ENCODE peak calls at places on chromosomes 16 and 17, in five cellular contexts. Q is CD8-positive, alpha-beta memory T cell; L is prostate gland; Y is pancreas; O is tibial nerve. I is an unnamed sample. For H3K36me3, the result is how much of the 10 kb centered on the place peaks cover.

GRCh38 chr16:76653390-76654026 is 376.3 kb downstream of the CNTNAP4 start:
- DNase-seq in Q (no peak), L (no peak), Y (no peak), O (no peak), I (no peak)

GRCh38 chr16:4736546-4736945 is 2.2 kb downstream of the DNAAF8 start:
- DNase-seq in Q (no peak), L (no peak), Y (no peak), O (no peak), I (no peak)

GRCh38 chr16:88406096-88407041 is 23.6 kb downstream of the ZNF469 start:
- DNase-seq in Q (no peak), L (no peak), Y (no peak), O (no peak), I (no peak)

GRCh38 chr16:75621170-75621477 is 2.0 kb downstream of the ADAT1 start:
- DNase-seq in Q (peak), L (no peak), Y (no peak), O (no peak), I (no peak)

GRCh38 chr17:83103200-83103937 is 24.0 kb downstream of the METRNL start:
- DNase-seq in Q (no peak), L (peak), Y (no peak), O (peak), I (peak)

GRCh38 chr17:18280239-18280638 is 19.8 kb downstream of the MIEF2 start:
- DNase-seq in Q (no peak), L (no peak), Y (no peak), O (no peak), I (no peak)

GRCh38 chr17:64174686-64175456 is 44.9 kb upstream of the ERN1 start:
- DNase-seq in Q (no peak), L (no peak), Y (no peak), O (peak), I (no peak)

GRCh38 chr16:77332792-77333191 is 102.0 kb downstream of the ADAMTS18 start:
- DNase-seq in Q (no peak), L (no peak), Y (no peak), O (no peak), I (no peak)

GRCh38 chr16:24309222-24309905 is 53.2 kb downstream of the CACNG3 start:
- DNase-seq in Q (no peak), L (no peak), Y (peak), O (no peak), I (no peak)

GRCh38 chr17:65433592-65433991 is 127.9 kb downstream of the AXIN2 start:
- DNase-seq in Q (no peak), L (no peak), Y (no peak), O (no peak), I (no peak)

GRCh38 chr16:20803192-20803560 is 3.1 kb downstream of the ERI2 start:
- DNase-seq in Q (no peak), L (no peak), Y (no peak), O (no peak), I (no peak)

GRCh38 chr17:7262192-7263070 is at the start of gene CLDN7:
- DNase-seq in Q (no peak), L (peak), Y (peak), O (no peak), I (no peak)

GRCh38 chr16:77499373-77500285 is 64.8 kb upstream of the ADAMTS18 start:
- DNase-seq in Q (no peak), L (peak), Y (no peak), O (peak), I (peak)

GRCh38 chr16:81917375-81917774 is 93.9 kb downstream of the SDR42E1 start:
- DNase-seq in Q (no peak), L (no peak), Y (no peak), O (no peak), I (no peak)

GRCh38 chr17:7843536-7844291 is 9.7 kb downstream of the KDM6B start:
- DNase-seq in Q (peak), L (peak), Y (peak), O (peak), I (peak)

GRCh38 chr16:90078594-90078895 is 1.4 kb upstream of the PRDM7 start:
- DNase-seq in Q (no peak), L (no peak), Y (no peak), O (no peak), I (no peak)

GRCh38 chr17:74768069-74768762 is 7.9 kb downstream of the NAT9 start:
- DNase-seq in Q (no peak), L (no peak), Y (peak), O (no peak), I (peak)

GRCh38 chr17:45775148-45775547 is 9.0 kb upstream of the CRHR1 start:
- DNase-seq in Q (no peak), L (no peak), Y (no peak), O (no peak), I (no peak)

GRCh38 chr17:21289902-21290571 is 5.5 kb downstream of the MAP2K3 start:
- DNase-seq in Q (no peak), L (no peak), Y (no peak), O (no peak), I (peak)

GRCh38 chr17:73485130-73485529 is 159.1 kb downstream of the SDK2 start:
- DNase-seq in Q (no peak), L (no peak), Y (no peak), O (no peak), I (no peak)

DNA sequence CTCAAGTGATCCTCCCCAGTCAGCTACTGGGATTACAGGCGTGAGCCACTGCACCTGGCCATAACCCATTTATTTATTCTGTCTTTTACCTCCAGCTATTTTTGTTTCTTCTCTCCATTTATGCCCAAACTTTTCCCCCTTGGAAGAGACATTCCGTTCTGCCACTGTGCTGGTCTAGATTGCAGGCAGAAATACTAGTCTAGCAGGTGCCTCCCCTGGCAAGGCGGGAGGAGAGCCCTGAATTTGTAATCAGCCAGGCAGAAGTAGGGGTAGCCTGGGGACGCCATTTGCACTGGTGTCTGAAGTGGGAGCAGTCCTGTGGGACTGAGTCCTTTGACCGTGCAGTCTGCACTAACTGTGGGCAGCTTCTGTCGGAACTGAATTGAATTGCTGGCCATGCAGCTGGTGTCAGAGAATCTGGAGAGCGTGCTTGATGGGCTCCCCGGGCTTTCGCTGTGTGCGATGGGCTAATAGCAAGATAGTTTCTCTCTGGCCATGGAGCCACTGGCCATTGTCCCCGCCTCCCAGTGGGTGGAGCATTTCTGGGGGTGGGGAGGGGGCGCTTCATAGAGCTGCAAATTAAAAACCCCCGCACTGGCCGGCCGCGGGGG is 31.5 kb upstream of the LITAF start:
- DNase-seq in Q (no peak), L (no peak), Y (no peak), O (no peak), I (no peak)
- H3K27ac ChIP-seq in Q (no peak), L (no peak), Y (no peak), O (peak), I (no peak)

GRCh38 chr16:70570967-70571570 is 47.5 kb downstream of the SF3B3 start:
- DNase-seq in Q (no peak), L (no peak), Y (no peak), O (no peak), I (no peak)

GRCh38 chr16:70569752-70570151 is 46.1 kb downstream of the SF3B3 start:
- DNase-seq in Q (no peak), L (no peak), Y (no peak), O (no peak), I (no peak)

GRCh38 chr16:70572050-70572925 is 48.7 kb downstream of the SF3B3 start:
- DNase-seq in Q (no peak), L (no peak), Y (no peak), O (no peak), I (no peak)

GRCh38 chr16:70572926-70573270 is 49.3 kb downstream of the SF3B3 start:
- DNase-seq in Q (no peak), L (no peak), Y (no peak), O (no peak), I (no peak)

DNA sequence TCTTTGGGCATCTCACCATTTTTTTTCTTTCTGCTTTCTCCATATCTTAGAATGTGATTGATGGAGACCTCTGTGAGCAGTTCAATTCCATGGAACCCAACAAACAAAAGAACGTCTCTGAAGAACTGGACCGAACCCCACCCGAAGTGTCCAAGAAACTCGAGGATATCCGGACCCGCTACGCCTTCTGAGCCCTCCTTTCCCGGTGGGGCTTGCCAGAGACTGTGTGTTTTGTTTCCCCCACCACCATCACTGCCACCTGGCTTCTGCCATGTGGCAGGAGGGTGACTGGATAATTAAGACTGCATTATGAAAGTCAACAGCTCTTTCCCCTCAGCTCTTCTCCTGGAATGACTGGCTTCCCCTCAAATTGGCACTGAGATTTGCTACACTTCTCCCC is 48.0 kb downstream of the SF3B3 start:
- DNase-seq in Q (no peak), L (no peak), Y (no peak), O (no peak), I (no peak)
- H3K36me3 ChIP-seq in Q (half or more), L (half or more), Y (half or more), O (under half), I (half or more)

DNA sequence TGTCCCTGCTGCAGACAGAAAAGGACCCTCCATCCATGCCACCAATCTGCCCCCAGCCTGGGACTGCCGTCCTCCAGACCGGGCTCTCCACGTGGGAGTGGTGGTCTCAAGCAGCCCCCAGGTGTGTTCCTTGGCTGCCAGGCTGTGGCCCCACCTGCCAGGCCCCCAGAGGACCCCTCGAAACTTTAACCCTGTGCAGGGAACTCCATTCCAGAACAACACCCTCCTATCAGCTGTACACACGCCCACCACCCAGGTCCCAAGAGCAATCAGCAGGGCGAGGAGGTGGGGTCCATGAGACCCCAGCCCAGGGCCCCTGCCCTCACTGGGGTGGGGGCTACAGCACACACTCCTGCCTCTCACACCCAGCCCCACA is 1.4 kb downstream of the PYCR1 start:
- DNase-seq in Q (no peak), L (no peak), Y (no peak), O (no peak), I (no peak)
- H3K27ac ChIP-seq in Q (peak), L (no peak), Y (no peak), O (no peak), I (no peak)

GRCh38 chr17:17213775-17214174 is 7.6 kb upstream of the PLD6 start:
- DNase-seq in Q (no peak), L (no peak), Y (no peak), O (no peak), I (no peak)
- H3K36me3 ChIP-seq in Q (under half), L (under half), Y (half or more), O (under half), I (half or more)

GRCh38 chr17:4740025-4740351 is 260 bp upstream of the CXCL16 start:
- DNase-seq in Q (no peak), L (no peak), Y (no peak), O (no peak), I (no peak)
- H3K27ac ChIP-seq in Q (no peak), L (peak), Y (peak), O (no peak), I (no peak)

GRCh38 chr17:76331083-76331482 is 22.6 kb downstream of the PRPSAP1 start:
- DNase-seq in Q (no peak), L (no peak), Y (no peak), O (no peak), I (no peak)
- H3K36me3 ChIP-seq in Q (under half), L (under half), Y (under half), O (under half), I (under half)

GRCh38 chr17:50676065-50676975 is 31.4 kb downstream of the ANKRD40 start:
- DNase-seq in Q (no peak), L (no peak), Y (peak), O (no peak), I (no peak)
- H3K27ac ChIP-seq in Q (no peak), L (no peak), Y (peak), O (no peak), I (no peak)

I was measured in heart right ventricle.